ENCODE peak calls at places on chromosomes 1 and 21, in ten cellular contexts. N is nucleus accumbens, O is CD14-positive monocyte, U is HFFc6, R is Daoy, Y is fibroblast of gingiva, X is putamen, F is cardiac muscle cell, K is activated T-cell treated with anti-CD3 and anti-CD28 coated beads for 24 hours, H is NCI-H1417. M is an unnamed sample.

GRCh38 chr1:40535732-40536131 is 4.3 kb downstream of the ZNF684 start:
- DNase-seq in N (no peak), U (no peak), H (no peak), Y (no peak), O (no peak), X (no peak), R (no peak), F (no peak), K (no peak), M (no peak)

GRCh38 chr1:204493145-204493881 is 1.3 kb downstream of the PIK3C2B start:
- DNase-seq in R (peak; percentile 77), X (peak; percentile 51), O (no peak), F (peak; percentile 69), U (no peak), N (no peak), K (no peak), Y (peak; percentile 69), H (peak; percentile 82), M (peak; percentile 57)

GRCh38 chr1:2279210-2279639 is 51.1 kb downstream of the SKI start:
- DNase-seq in R (peak; percentile 37), F (peak; percentile 84), U (peak; percentile 41), Y (peak; percentile 78), K (no peak), N (no peak), H (no peak), X (no peak), O (no peak), M (peak; percentile 79)

GRCh38 chr1:165855010-165855838 is 27.8 kb downstream of the UCK2 start:
- DNase-seq in R (no peak), X (no peak), U (no peak), H (no peak), Y (no peak), F (no peak), K (no peak), N (no peak), O (no peak), M (no peak)

GRCh38 chr1:115764541-115764940 is 4.0 kb downstream of the CASQ2 start:
- DNase-seq in Y (no peak), O (no peak), F (peak; percentile 84), H (peak; percentile 41), R (peak; percentile 49), K (no peak), U (peak; percentile 15), N (no peak), X (no peak), M (peak; percentile 48)

GRCh38 chr1:227486559-227486958 is 76.8 kb upstream of the ZNF678 start:
- DNase-seq in K (no peak), Y (no peak), O (no peak), F (no peak), N (no peak), H (no peak), X (no peak), U (no peak), R (no peak), M (no peak)

GRCh38 chr1:172905452-172905851 is 145.3 kb downstream of the TNFSF18 start:
- DNase-seq in R (peak; percentile 29), F (no peak), O (no peak), N (no peak), K (no peak), Y (no peak), H (no peak), X (no peak), U (peak; percentile 50), M (peak; percentile 23)

GRCh38 chr21:33936221-33937038 is 20.8 kb upstream of the ATP5PO start:
- DNase-seq in O (no peak), U (no peak), F (no peak), R (no peak), H (peak; percentile 52), X (no peak), N (no peak), K (no peak), Y (peak; percentile 30), M (no peak)

GRCh38 chr1:18922319-18922726 is 20.0 kb upstream of the ALDH4A1 start:
- DNase-seq in Y (peak; percentile 87), K (no peak), N (peak; percentile 60), O (no peak), R (peak; percentile 85), X (peak; percentile 82), H (peak; percentile 56), U (peak; percentile 83), F (peak; percentile 87), M (peak; percentile 91)

GRCh38 chr1:179217943-179218507 is 11.5 kb downstream of the ABL2 start:
- DNase-seq in U (no peak), K (no peak), R (no peak), X (peak; percentile 23), N (no peak), H (no peak), O (no peak), F (no peak), Y (peak; percentile 79), M (peak; percentile 27)